ENCODE peak calls at places on chromosomes 13 and 19, in five cellular contexts. Y, M, C, J and H are unnamed samples.

GRCh38 chr13:29581666-29582065 is 13.8 kb downstream of the SLC7A1 start:
- DNase-seq in Y (no peak), M (no peak), C (no peak), J (no peak), H (no peak)

GRCh38 chr19:12237143-12237839 is 57.4 kb downstream of the ZNF44 start:
- DNase-seq in Y (no peak), M (no peak), C (no peak), J (no peak), H (no peak)

GRCh38 chr13:93915269-93915809 is 564.1 kb downstream of the DCT start:
- DNase-seq in Y (no peak), M (no peak), C (peak; percentile 41), J (no peak), H (no peak)

GRCh38 chr13:111160648-111161047 is 45.5 kb downstream of the ARHGEF7 start:
- DNase-seq in Y (no peak), M (no peak), C (no peak), J (no peak), H (no peak)

GRCh38 chr13:98977568-98978270 is at the start of gene DOCK9:
- DNase-seq in Y (peak; percentile 9), M (peak; percentile 86), C (peak; percentile 81), J (peak; percentile 68), H (peak; percentile 39)

GRCh38 chr13:100983111-100983510 is 308.5 kb upstream of the TMTC4 start:
- DNase-seq in Y (no peak), M (no peak), C (no peak), J (no peak), H (no peak)

GRCh38 chr13:43522788-43523187 is 264.0 kb downstream of the ENOX1 start:
- DNase-seq in Y (no peak), M (no peak), C (peak; percentile 54), J (no peak), H (no peak)

GRCh38 chr13:36875431-36875830 is 44.6 kb downstream of the SMAD9 start:
- DNase-seq in Y (no peak), M (no peak), C (no peak), J (no peak), H (no peak)

GRCh38 chr19:49676136-49676689 is 858 bp upstream of the PRMT1 start:
- DNase-seq in Y (peak; percentile 83), M (peak; percentile 95), C (peak; percentile 97), J (no peak), H (peak; percentile 87)

GRCh38 chr13:83449666-83450395 is 432.4 kb downstream of the SLITRK1 start:
- DNase-seq in Y (no peak), M (no peak), C (peak; percentile 20), J (no peak), H (peak; percentile 77)

GRCh38 chr13:101624981-101625380 is 172.5 kb downstream of the ITGBL1 start:
- DNase-seq in Y (no peak), M (peak; percentile 85), C (no peak), J (no peak), H (no peak)

GRCh38 chr13:99028890-99029289 is 51.0 kb upstream of the DOCK9 start:
- DNase-seq in Y (peak; percentile 46), M (no peak), C (no peak), J (no peak), H (no peak)

GRCh38 chr19:48203227-48203793 is 32.8 kb downstream of the ZSWIM9 start:
- DNase-seq in Y (no peak), M (peak; percentile 23), C (no peak), J (no peak), H (no peak)

GRCh38 chr13:50587839-50588373 is 255.6 kb downstream of the DLEU7 start:
- DNase-seq in Y (no peak), M (no peak), C (peak; percentile 22), J (no peak), H (no peak)

GRCh38 chr19:46147791-46148288 is at the start of gene IGFL2:
- DNase-seq in Y (no peak), M (no peak), C (peak; percentile 14), J (no peak), H (peak; percentile 14)

GRCh38 chr19:47074621-47075020 is 26.2 kb upstream of the TMEM160 start:
- DNase-seq in Y (no peak), M (no peak), C (no peak), J (no peak), H (no peak)

GRCh38 chr19:10228393-10228792 is 2.7 kb downstream of the S1PR2 start:
- DNase-seq in Y (no peak), M (no peak), C (no peak), J (no peak), H (no peak)

GRCh38 chr13:113837554-113838355 is 26.1 kb downstream of the GAS6 start:
- DNase-seq in Y (peak; percentile 44), M (peak; percentile 37), C (peak; percentile 98), J (peak; percentile 62), H (peak; percentile 93)

GRCh38 chr13:20121154-20121515 is 39.7 kb downstream of the GJA3 start:
- DNase-seq in Y (no peak), M (no peak), C (peak; percentile 41), J (no peak), H (no peak)